ENCODE peak calls at places on chromosomes 16 and 17, in nine cellular contexts. One of them, this sample, is unnamed.

GRCh38 chr16:12124742-12125141 is 148.2 kb downstream of the SNX29 start:
- DNase-seq in GM23338: no peak
- DNase-seq in OCI-LY7: peak; percentile 27
- DNase-seq in fibroblast of lung: no peak
- DNase-seq in hepatocyte: no peak
- DNase-seq in neuronal stem cell: no peak
- DNase-seq in mesenchymal stem cell: no peak
- DNase-seq in mammary epithelial cell: no peak
- DNase-seq in GM23248: no peak
- DNase-seq in this sample: no peak

GRCh38 chr17:1592751-1593629 is 30.4 kb upstream of the PITPNA start:
- DNase-seq in GM23338: no peak
- DNase-seq in OCI-LY7: peak; percentile 94
- DNase-seq in fibroblast of lung: no peak
- DNase-seq in hepatocyte: peak; percentile 84
- DNase-seq in neuronal stem cell: no peak
- DNase-seq in mesenchymal stem cell: no peak
- DNase-seq in mammary epithelial cell: no peak
- DNase-seq in GM23248: no peak
- DNase-seq in this sample: no peak

GRCh38 chr17:4175921-4176802 is 33.2 kb downstream of the CYB5D2 start:
- DNase-seq in GM23338: no peak
- DNase-seq in OCI-LY7: no peak
- DNase-seq in fibroblast of lung: peak; percentile 20
- DNase-seq in hepatocyte: no peak
- DNase-seq in neuronal stem cell: no peak
- DNase-seq in mesenchymal stem cell: no peak
- DNase-seq in mammary epithelial cell: no peak
- DNase-seq in GM23248: no peak
- DNase-seq in this sample: no peak

GRCh38 chr16:89422527-89422904 is 67.8 kb downstream of the ANKRD11 start:
- DNase-seq in GM23338: no peak
- DNase-seq in OCI-LY7: no peak
- DNase-seq in fibroblast of lung: peak; percentile 74
- DNase-seq in hepatocyte: no peak
- DNase-seq in neuronal stem cell: no peak
- DNase-seq in mesenchymal stem cell: no peak
- DNase-seq in mammary epithelial cell: no peak
- DNase-seq in GM23248: peak; percentile 56
- DNase-seq in this sample: no peak

GRCh38 chr17:75812096-75813001 is 27.7 kb downstream of the UNK start:
- DNase-seq in GM23338: no peak
- DNase-seq in OCI-LY7: no peak
- DNase-seq in fibroblast of lung: no peak
- DNase-seq in hepatocyte: peak; percentile 3
- DNase-seq in neuronal stem cell: no peak
- DNase-seq in mesenchymal stem cell: no peak
- DNase-seq in mammary epithelial cell: no peak
- DNase-seq in GM23248: no peak
- DNase-seq in this sample: no peak

GRCh38 chr17:58330997-58331814 is 2.6 kb upstream of the TSPOAP1 start:
- DNase-seq in GM23338: peak; percentile 47
- DNase-seq in OCI-LY7: peak; percentile 83
- DNase-seq in fibroblast of lung: no peak
- DNase-seq in hepatocyte: no peak
- DNase-seq in neuronal stem cell: no peak
- DNase-seq in mesenchymal stem cell: no peak
- DNase-seq in mammary epithelial cell: no peak
- DNase-seq in GM23248: no peak
- DNase-seq in this sample: no peak

GRCh38 chr17:18141210-18141803 is 32.8 kb downstream of the MYO15A start:
- DNase-seq in GM23338: peak; percentile 73
- DNase-seq in OCI-LY7: peak; percentile 75
- DNase-seq in fibroblast of lung: peak; percentile 36
- DNase-seq in hepatocyte: peak; percentile 78
- DNase-seq in neuronal stem cell: peak; percentile 47
- DNase-seq in mesenchymal stem cell: peak; percentile 64
- DNase-seq in mammary epithelial cell: peak; percentile 43
- DNase-seq in GM23248: peak; percentile 75
- DNase-seq in this sample: peak; percentile 70

GRCh38 chr17:35764123-35764991 is 3.7 kb downstream of the C17orf50 start:
- DNase-seq in GM23338: peak; percentile 96
- DNase-seq in OCI-LY7: peak; percentile 93
- DNase-seq in fibroblast of lung: peak; percentile 75
- DNase-seq in hepatocyte: peak; percentile 96
- DNase-seq in neuronal stem cell: peak; percentile 92
- DNase-seq in mesenchymal stem cell: peak; percentile 87
- DNase-seq in mammary epithelial cell: peak; percentile 86
- DNase-seq in GM23248: peak; percentile 91
- DNase-seq in this sample: peak; percentile 96

GRCh38 chr17:57902800-57903759 is 52.1 kb downstream of the CUEDC1 start:
- DNase-seq in GM23338: no peak
- DNase-seq in OCI-LY7: peak; percentile 91
- DNase-seq in fibroblast of lung: peak; percentile 90
- DNase-seq in hepatocyte: peak; percentile 82
- DNase-seq in neuronal stem cell: no peak
- DNase-seq in mesenchymal stem cell: peak; percentile 85
- DNase-seq in mammary epithelial cell: peak; percentile 97
- DNase-seq in GM23248: peak; percentile 93
- DNase-seq in this sample: no peak

GRCh38 chr16:9039208-9039607 is 52.2 kb upstream of the HAPSTR1 start:
- DNase-seq in GM23338: peak; percentile 62
- DNase-seq in OCI-LY7: peak; percentile 13
- DNase-seq in fibroblast of lung: peak; percentile 45
- DNase-seq in hepatocyte: no peak
- DNase-seq in neuronal stem cell: no peak
- DNase-seq in mesenchymal stem cell: peak; percentile 41
- DNase-seq in mammary epithelial cell: no peak
- DNase-seq in GM23248: peak; percentile 30
- DNase-seq in this sample: peak; percentile 23

GRCh38 chr17:29357821-29358232 is 32.3 kb upstream of the TAOK1 start:
- DNase-seq in GM23338: no peak
- DNase-seq in OCI-LY7: no peak
- DNase-seq in fibroblast of lung: peak; percentile 48
- DNase-seq in hepatocyte: no peak
- DNase-seq in neuronal stem cell: no peak
- DNase-seq in mesenchymal stem cell: peak; percentile 16
- DNase-seq in mammary epithelial cell: peak; percentile 12
- DNase-seq in GM23248: peak; percentile 26
- DNase-seq in this sample: no peak

GRCh38 chr17:61323015-61323379 is 76.6 kb upstream of the TBX2 start:
- DNase-seq in GM23338: no peak
- DNase-seq in OCI-LY7: no peak
- DNase-seq in fibroblast of lung: no peak
- DNase-seq in hepatocyte: no peak
- DNase-seq in neuronal stem cell: no peak
- DNase-seq in mesenchymal stem cell: no peak
- DNase-seq in mammary epithelial cell: no peak
- DNase-seq in GM23248: no peak
- DNase-seq in this sample: no peak

GRCh38 chr16:11224096-11224893 is 31.7 kb downstream of the SOCS1 start:
- DNase-seq in GM23338: peak; percentile 47
- DNase-seq in OCI-LY7: peak; percentile 63
- DNase-seq in fibroblast of lung: no peak
- DNase-seq in hepatocyte: no peak
- DNase-seq in neuronal stem cell: no peak
- DNase-seq in mesenchymal stem cell: no peak
- DNase-seq in mammary epithelial cell: no peak
- DNase-seq in GM23248: no peak
- DNase-seq in this sample: peak; percentile 41

GRCh38 chr17:17759164-17759563 is 77.6 kb downstream of the SREBF1 start:
- DNase-seq in GM23338: no peak
- DNase-seq in OCI-LY7: no peak
- DNase-seq in fibroblast of lung: no peak
- DNase-seq in hepatocyte: no peak
- DNase-seq in neuronal stem cell: no peak
- DNase-seq in mesenchymal stem cell: no peak
- DNase-seq in mammary epithelial cell: no peak
- DNase-seq in GM23248: no peak
- DNase-seq in this sample: no peak

GRCh38 chr17:68544111-68544510 is 31.9 kb downstream of the PRKAR1A start:
- DNase-seq in GM23338: no peak
- DNase-seq in OCI-LY7: no peak
- DNase-seq in fibroblast of lung: no peak
- DNase-seq in hepatocyte: no peak
- DNase-seq in neuronal stem cell: no peak
- DNase-seq in mesenchymal stem cell: no peak
- DNase-seq in mammary epithelial cell: no peak
- DNase-seq in GM23248: no peak
- DNase-seq in this sample: no peak

GRCh38 chr16:24525970-24526559 is 13.3 kb upstream of the RBBP6 start:
- DNase-seq in GM23338: no peak
- DNase-seq in OCI-LY7: no peak
- DNase-seq in fibroblast of lung: peak; percentile 56
- DNase-seq in hepatocyte: peak; percentile 50
- DNase-seq in neuronal stem cell: no peak
- DNase-seq in mesenchymal stem cell: no peak
- DNase-seq in mammary epithelial cell: peak; percentile 54
- DNase-seq in GM23248: peak; percentile 82
- DNase-seq in this sample: no peak

GRCh38 chr17:78130080-78130438 is 512 bp upstream of the TMC8 start:
- DNase-seq in GM23338: no peak
- DNase-seq in OCI-LY7: peak; percentile 40
- DNase-seq in fibroblast of lung: no peak
- DNase-seq in hepatocyte: no peak
- DNase-seq in neuronal stem cell: no peak
- DNase-seq in mesenchymal stem cell: no peak
- DNase-seq in mammary epithelial cell: no peak
- DNase-seq in GM23248: no peak
- DNase-seq in this sample: no peak

DNA sequence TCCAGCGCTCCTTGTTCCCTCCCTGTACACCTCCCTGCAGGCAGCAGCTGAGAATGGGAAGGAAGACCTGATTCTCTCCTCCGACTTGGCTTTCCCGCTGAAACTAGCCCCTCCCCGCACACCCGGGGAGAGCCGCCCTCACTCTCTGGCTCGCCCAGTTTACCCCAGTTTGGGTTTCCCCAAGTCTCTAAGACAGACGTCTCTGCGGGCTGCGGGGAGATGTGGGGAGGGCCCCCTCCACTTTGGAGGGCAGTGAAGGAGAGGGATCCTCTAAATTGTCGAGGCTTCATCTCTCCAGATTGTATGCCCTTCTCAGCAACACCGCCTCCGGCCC is 797 bp downstream of the GRB7 start:
- DNase-seq in GM23338: peak; percentile 79
- DNase-seq in OCI-LY7: no peak
- DNase-seq in fibroblast of lung: no peak
- DNase-seq in hepatocyte: peak; percentile 69
- DNase-seq in neuronal stem cell: no peak
- DNase-seq in mesenchymal stem cell: no peak
- DNase-seq in mammary epithelial cell: peak; percentile 82
- DNase-seq in GM23248: no peak
- DNase-seq in this sample: peak; percentile 58
- H2AFZ ChIP-seq in GM23338: peak overlapping the region; percentile 80
- H2AFZ ChIP-seq in OCI-LY7: peak overlapping the region; percentile 37
- H2AFZ ChIP-seq in fibroblast of lung: no peak overlapping the region
- H2AFZ ChIP-seq in hepatocyte: peak overlapping the region; percentile 36
- H2AFZ ChIP-seq in neuronal stem cell: peak overlapping the region; percentile 91
- H2AFZ ChIP-seq in mesenchymal stem cell: no peak overlapping the region
- H2AFZ ChIP-seq in mammary epithelial cell: peak overlapping the region; percentile 94
- H2AFZ ChIP-seq in GM23248: peak overlapping the region; percentile 68
- H2AFZ ChIP-seq in this sample: peak overlapping the region; percentile 100

DNA sequence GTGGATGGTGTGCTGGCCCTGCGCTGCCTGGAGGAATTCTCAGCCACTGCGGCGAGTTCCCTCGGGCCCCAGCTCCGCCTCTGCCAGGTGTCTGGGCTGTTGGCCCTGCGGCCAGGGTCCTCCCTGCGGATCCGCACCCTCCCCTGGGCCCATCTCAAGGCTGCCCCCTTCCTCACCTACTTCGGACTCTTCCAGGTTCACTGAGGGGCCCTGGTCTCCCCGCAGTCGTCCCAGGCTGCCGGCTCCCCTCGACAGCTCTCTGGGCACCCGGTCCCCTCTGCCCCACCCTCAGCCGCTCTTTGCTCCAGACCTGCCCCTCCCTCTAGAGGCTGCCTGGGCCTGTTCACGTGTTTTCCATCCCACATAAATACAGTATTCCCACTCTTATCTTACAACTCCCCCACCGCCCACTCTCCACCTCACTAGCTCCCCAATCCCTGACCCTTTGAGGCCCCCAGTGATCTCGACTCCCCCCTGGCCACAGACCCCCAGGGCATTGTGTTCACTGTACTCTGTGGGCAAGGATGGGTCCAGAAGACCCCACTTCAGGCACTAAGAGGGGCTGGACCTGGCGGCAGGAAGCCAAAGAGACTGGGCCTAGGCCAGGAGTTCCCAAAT is 1.3 kb upstream of the TNFSF13 start:
- DNase-seq in GM23338: peak; percentile 54
- DNase-seq in OCI-LY7: no peak
- DNase-seq in fibroblast of lung: no peak
- DNase-seq in hepatocyte: no peak
- DNase-seq in neuronal stem cell: no peak
- DNase-seq in mesenchymal stem cell: no peak
- DNase-seq in mammary epithelial cell: no peak
- DNase-seq in GM23248: no peak
- DNase-seq in this sample: no peak
- H3K4me3 ChIP-seq in GM23338: peak overlapping the region; percentile 41
- H3K4me3 ChIP-seq in OCI-LY7: no peak overlapping the region
- H3K4me3 ChIP-seq in fibroblast of lung: no peak overlapping the region
- H3K4me3 ChIP-seq in hepatocyte: no peak overlapping the region
- H3K4me3 ChIP-seq in neuronal stem cell: no peak overlapping the region
- H3K4me3 ChIP-seq in mesenchymal stem cell: no peak overlapping the region
- H3K4me3 ChIP-seq in mammary epithelial cell: no peak overlapping the region
- H3K4me3 ChIP-seq in GM23248: no peak overlapping the region
- H3K4me3 ChIP-seq in this sample: no peak overlapping the region

DNA sequence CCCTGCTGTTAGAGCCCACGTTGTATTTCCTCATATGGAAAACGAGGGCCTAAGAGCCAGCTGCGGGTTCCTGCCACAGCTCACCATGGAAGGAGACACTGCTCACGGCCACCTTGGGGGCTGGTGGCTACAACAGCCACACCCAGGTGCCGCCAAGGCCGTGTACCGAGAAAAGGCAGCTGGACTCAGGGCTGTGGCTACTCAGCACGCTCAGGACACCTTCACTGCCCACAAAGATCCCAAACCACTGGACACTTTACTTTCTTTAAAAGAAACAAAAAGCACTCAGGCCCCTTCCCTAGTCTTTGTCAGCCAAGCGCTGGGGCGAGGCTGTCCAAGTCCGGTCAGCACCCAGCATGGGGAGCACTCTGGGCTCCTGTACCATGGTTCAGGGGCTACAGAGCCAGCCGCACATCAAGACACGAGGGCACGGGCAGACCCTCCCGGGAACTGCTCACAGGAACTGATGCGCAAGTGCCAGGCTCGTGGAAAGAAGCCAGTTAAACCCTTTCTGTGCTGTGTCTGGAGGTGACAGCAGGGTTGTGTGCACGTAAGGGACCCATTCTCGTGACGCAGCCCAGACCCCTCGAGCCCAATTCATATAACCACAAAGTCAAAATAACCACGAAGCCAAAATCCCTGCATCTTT is 18.5 kb downstream of the SLC16A3 start:
- DNase-seq in GM23338: no peak
- DNase-seq in OCI-LY7: no peak
- DNase-seq in fibroblast of lung: no peak
- DNase-seq in hepatocyte: no peak
- DNase-seq in neuronal stem cell: no peak
- DNase-seq in mesenchymal stem cell: no peak
- DNase-seq in mammary epithelial cell: no peak
- DNase-seq in GM23248: no peak
- DNase-seq in this sample: no peak
- H2AFZ ChIP-seq in GM23338: no peak overlapping the region
- H2AFZ ChIP-seq in OCI-LY7: no peak overlapping the region
- H2AFZ ChIP-seq in fibroblast of lung: no peak overlapping the region
- H2AFZ ChIP-seq in hepatocyte: no peak overlapping the region
- H2AFZ ChIP-seq in neuronal stem cell: no peak overlapping the region
- H2AFZ ChIP-seq in mesenchymal stem cell: no peak overlapping the region
- H2AFZ ChIP-seq in mammary epithelial cell: no peak overlapping the region
- H2AFZ ChIP-seq in GM23248: no peak overlapping the region
- H2AFZ ChIP-seq in this sample: no peak overlapping the region

GRCh38 chr16:3065069-3065741 is at the start of gene IL32:
- DNase-seq in GM23338: no peak
- DNase-seq in OCI-LY7: no peak
- DNase-seq in fibroblast of lung: peak; percentile 47
- DNase-seq in hepatocyte: peak; percentile 89
- DNase-seq in neuronal stem cell: no peak
- DNase-seq in mesenchymal stem cell: peak; percentile 93
- DNase-seq in mammary epithelial cell: peak; percentile 84
- DNase-seq in GM23248: peak; percentile 80
- DNase-seq in this sample: no peak
- H3K4me3 ChIP-seq in GM23338: no peak within 1 kb of the TSS
- H3K4me3 ChIP-seq in OCI-LY7: no peak within 1 kb of the TSS
- H3K4me3 ChIP-seq in fibroblast of lung: no peak within 1 kb of the TSS
- H3K4me3 ChIP-seq in hepatocyte: no peak within 1 kb of the TSS
- H3K4me3 ChIP-seq in neuronal stem cell: no peak within 1 kb of the TSS
- H3K4me3 ChIP-seq in mesenchymal stem cell: peak within 1 kb of the TSS; percentile 24
- H3K4me3 ChIP-seq in mammary epithelial cell: no peak within 1 kb of the TSS
- H3K4me3 ChIP-seq in GM23248: no peak within 1 kb of the TSS
- H3K4me3 ChIP-seq in this sample: no peak within 1 kb of the TSS

This sample was measured in neural progenitor cell.